ENCODE peak calls at places on chromosomes 5 and 9, in ten cellular contexts. One of them, this sample, is unnamed.

GRCh38 chr5:73417307-73418035 is 31.1 kb downstream of the FOXD1 start:
- DNase-seq in PC-3: no peak
- DNase-seq in A549: no peak
- DNase-seq in thyroid gland: no peak
- DNase-seq in CD4-positive, alpha-beta T cell: no peak
- DNase-seq in right cardiac atrium: no peak
- DNase-seq in AG04450: no peak
- DNase-seq in tibial artery: no peak
- DNase-seq in fibroblast of lung: peak
- DNase-seq in left lung: no peak
- DNase-seq in this sample: no peak

GRCh38 chr9:36392489-36392888 is 7.6 kb downstream of the RNF38 start:
- DNase-seq in PC-3: no peak
- DNase-seq in left lung: no peak
- DNase-seq in AG04450: no peak
- DNase-seq in right cardiac atrium: no peak
- DNase-seq in A549: no peak
- DNase-seq in fibroblast of lung: peak
- DNase-seq in CD4-positive, alpha-beta T cell: no peak
- DNase-seq in thyroid gland: no peak
- DNase-seq in tibial artery: no peak
- DNase-seq in this sample: no peak

GRCh38 chr5:138662599-138662998 is 87.4 kb upstream of the HSPA9 start:
- DNase-seq in A549: no peak
- DNase-seq in CD4-positive, alpha-beta T cell: peak
- DNase-seq in AG04450: no peak
- DNase-seq in right cardiac atrium: no peak
- DNase-seq in PC-3: no peak
- DNase-seq in tibial artery: no peak
- DNase-seq in thyroid gland: no peak
- DNase-seq in fibroblast of lung: no peak
- DNase-seq in left lung: peak
- DNase-seq in this sample: no peak

GRCh38 chr5:505946-506555 is 18.2 kb downstream of the SLC9A3 start:
- DNase-seq in left lung: peak
- DNase-seq in PC-3: no peak
- DNase-seq in AG04450: no peak
- DNase-seq in right cardiac atrium: peak
- DNase-seq in thyroid gland: no peak
- DNase-seq in tibial artery: no peak
- DNase-seq in fibroblast of lung: no peak
- DNase-seq in CD4-positive, alpha-beta T cell: no peak
- DNase-seq in A549: no peak
- DNase-seq in this sample: no peak

GRCh38 chr5:135245521-135246499 is 153.2 kb downstream of the MACROH2A1 start:
- DNase-seq in A549: peak
- DNase-seq in CD4-positive, alpha-beta T cell: no peak
- DNase-seq in fibroblast of lung: peak
- DNase-seq in AG04450: no peak
- DNase-seq in right cardiac atrium: no peak
- DNase-seq in tibial artery: peak
- DNase-seq in thyroid gland: no peak
- DNase-seq in left lung: no peak
- DNase-seq in PC-3: peak
- DNase-seq in this sample: peak

GRCh38 chr5:166624573-166624972 is 1666.9 kb upstream of the WWC1 start:
- DNase-seq in A549: no peak
- DNase-seq in tibial artery: no peak
- DNase-seq in PC-3: no peak
- DNase-seq in fibroblast of lung: no peak
- DNase-seq in right cardiac atrium: no peak
- DNase-seq in CD4-positive, alpha-beta T cell: no peak
- DNase-seq in thyroid gland: no peak
- DNase-seq in AG04450: no peak
- DNase-seq in left lung: no peak
- DNase-seq in this sample: no peak

GRCh38 chr9:93725382-93725781 is 149.0 kb downstream of the PHF2 start:
- DNase-seq in left lung: no peak
- DNase-seq in CD4-positive, alpha-beta T cell: no peak
- DNase-seq in A549: no peak
- DNase-seq in tibial artery: no peak
- DNase-seq in fibroblast of lung: no peak
- DNase-seq in thyroid gland: no peak
- DNase-seq in PC-3: no peak
- DNase-seq in AG04450: no peak
- DNase-seq in right cardiac atrium: no peak
- DNase-seq in this sample: no peak

GRCh38 chr5:35442916-35443639 is 174.6 kb upstream of the SPEF2 start:
- DNase-seq in right cardiac atrium: no peak
- DNase-seq in PC-3: no peak
- DNase-seq in CD4-positive, alpha-beta T cell: no peak
- DNase-seq in fibroblast of lung: no peak
- DNase-seq in AG04450: no peak
- DNase-seq in left lung: no peak
- DNase-seq in thyroid gland: no peak
- DNase-seq in A549: no peak
- DNase-seq in tibial artery: no peak
- DNase-seq in this sample: no peak

GRCh38 chr5:10676946-10677345 is 84.1 kb downstream of the DAP start:
- DNase-seq in AG04450: no peak
- DNase-seq in PC-3: no peak
- DNase-seq in A549: no peak
- DNase-seq in CD4-positive, alpha-beta T cell: no peak
- DNase-seq in thyroid gland: no peak
- DNase-seq in right cardiac atrium: no peak
- DNase-seq in left lung: no peak
- DNase-seq in tibial artery: no peak
- DNase-seq in fibroblast of lung: no peak
- DNase-seq in this sample: no peak

GRCh38 chr5:44987026-44987425 is 178.3 kb downstream of the MRPS30 start:
- DNase-seq in left lung: no peak
- DNase-seq in PC-3: no peak
- DNase-seq in CD4-positive, alpha-beta T cell: no peak
- DNase-seq in AG04450: no peak
- DNase-seq in right cardiac atrium: no peak
- DNase-seq in A549: no peak
- DNase-seq in thyroid gland: peak
- DNase-seq in tibial artery: no peak
- DNase-seq in fibroblast of lung: no peak
- DNase-seq in this sample: no peak

GRCh38 chr5:83375049-83375710 is 96.4 kb upstream of the VCAN start:
- DNase-seq in left lung: no peak
- DNase-seq in tibial artery: no peak
- DNase-seq in right cardiac atrium: no peak
- DNase-seq in thyroid gland: no peak
- DNase-seq in AG04450: no peak
- DNase-seq in fibroblast of lung: peak
- DNase-seq in A549: no peak
- DNase-seq in PC-3: no peak
- DNase-seq in CD4-positive, alpha-beta T cell: no peak
- DNase-seq in this sample: no peak

GRCh38 chr9:96556701-96557461 is 62.8 kb downstream of the CDC14B start:
- DNase-seq in fibroblast of lung: no peak
- DNase-seq in thyroid gland: no peak
- DNase-seq in left lung: peak
- DNase-seq in AG04450: no peak
- DNase-seq in A549: no peak
- DNase-seq in CD4-positive, alpha-beta T cell: no peak
- DNase-seq in PC-3: no peak
- DNase-seq in tibial artery: peak
- DNase-seq in right cardiac atrium: no peak
- DNase-seq in this sample: no peak

GRCh38 chr9:92671323-92671722 is 1.4 kb upstream of the IPPK start:
- DNase-seq in tibial artery: peak
- DNase-seq in A549: peak
- DNase-seq in thyroid gland: peak
- DNase-seq in fibroblast of lung: peak
- DNase-seq in CD4-positive, alpha-beta T cell: no peak
- DNase-seq in left lung: no peak
- DNase-seq in AG04450: peak
- DNase-seq in right cardiac atrium: peak
- DNase-seq in PC-3: peak
- DNase-seq in this sample: peak

GRCh38 chr5:34571380-34572041 is 84.6 kb upstream of the RAI14 start:
- DNase-seq in CD4-positive, alpha-beta T cell: no peak
- DNase-seq in right cardiac atrium: no peak
- DNase-seq in thyroid gland: no peak
- DNase-seq in left lung: no peak
- DNase-seq in AG04450: peak
- DNase-seq in tibial artery: no peak
- DNase-seq in fibroblast of lung: peak
- DNase-seq in A549: no peak
- DNase-seq in PC-3: no peak
- DNase-seq in this sample: no peak

GRCh38 chr9:110126457-110126856 is 81.5 kb downstream of the C9orf152 start:
- DNase-seq in right cardiac atrium: no peak
- DNase-seq in left lung: no peak
- DNase-seq in CD4-positive, alpha-beta T cell: no peak
- DNase-seq in thyroid gland: no peak
- DNase-seq in AG04450: no peak
- DNase-seq in tibial artery: no peak
- DNase-seq in PC-3: no peak
- DNase-seq in A549: no peak
- DNase-seq in fibroblast of lung: no peak
- DNase-seq in this sample: no peak

GRCh38 chr9:98330831-98331230 is 75.4 kb upstream of the TBC1D2 start:
- DNase-seq in left lung: no peak
- DNase-seq in AG04450: peak
- DNase-seq in right cardiac atrium: no peak
- DNase-seq in A549: no peak
- DNase-seq in PC-3: no peak
- DNase-seq in tibial artery: no peak
- DNase-seq in CD4-positive, alpha-beta T cell: no peak
- DNase-seq in thyroid gland: no peak
- DNase-seq in fibroblast of lung: peak
- DNase-seq in this sample: no peak

GRCh38 chr9:98328141-98328540 is 72.7 kb upstream of the TBC1D2 start:
- DNase-seq in right cardiac atrium: no peak
- DNase-seq in AG04450: no peak
- DNase-seq in left lung: no peak
- DNase-seq in fibroblast of lung: no peak
- DNase-seq in A549: no peak
- DNase-seq in PC-3: no peak
- DNase-seq in CD4-positive, alpha-beta T cell: no peak
- DNase-seq in tibial artery: no peak
- DNase-seq in thyroid gland: no peak
- DNase-seq in this sample: no peak

GRCh38 chr9:98328770-98329169 is 73.3 kb upstream of the TBC1D2 start:
- DNase-seq in PC-3: no peak
- DNase-seq in CD4-positive, alpha-beta T cell: no peak
- DNase-seq in left lung: no peak
- DNase-seq in A549: no peak
- DNase-seq in AG04450: no peak
- DNase-seq in tibial artery: no peak
- DNase-seq in thyroid gland: no peak
- DNase-seq in fibroblast of lung: no peak
- DNase-seq in right cardiac atrium: no peak
- DNase-seq in this sample: no peak

GRCh38 chr9:98329281-98329680 is 73.8 kb upstream of the TBC1D2 start:
- DNase-seq in tibial artery: no peak
- DNase-seq in right cardiac atrium: no peak
- DNase-seq in PC-3: peak
- DNase-seq in fibroblast of lung: no peak
- DNase-seq in AG04450: no peak
- DNase-seq in thyroid gland: no peak
- DNase-seq in A549: no peak
- DNase-seq in left lung: no peak
- DNase-seq in CD4-positive, alpha-beta T cell: no peak
- DNase-seq in this sample: no peak

GRCh38 chr9:98329904-98330303 is 74.5 kb upstream of the TBC1D2 start:
- DNase-seq in CD4-positive, alpha-beta T cell: no peak
- DNase-seq in PC-3: no peak
- DNase-seq in thyroid gland: no peak
- DNase-seq in A549: no peak
- DNase-seq in fibroblast of lung: no peak
- DNase-seq in AG04450: no peak
- DNase-seq in right cardiac atrium: no peak
- DNase-seq in tibial artery: no peak
- DNase-seq in left lung: no peak
- DNase-seq in this sample: no peak
- H3K27ac ChIP-seq in CD4-positive, alpha-beta T cell: no peak
- H3K27ac ChIP-seq in PC-3: no peak
- H3K27ac ChIP-seq in thyroid gland: no peak
- H3K27ac ChIP-seq in A549: no peak
- H3K27ac ChIP-seq in fibroblast of lung: no peak
- H3K27ac ChIP-seq in AG04450: no peak
- H3K27ac ChIP-seq in right cardiac atrium: no peak
- H3K27ac ChIP-seq in tibial artery: no peak
- H3K27ac ChIP-seq in left lung: no peak
- H3K27ac ChIP-seq in this sample: no peak

DNA sequence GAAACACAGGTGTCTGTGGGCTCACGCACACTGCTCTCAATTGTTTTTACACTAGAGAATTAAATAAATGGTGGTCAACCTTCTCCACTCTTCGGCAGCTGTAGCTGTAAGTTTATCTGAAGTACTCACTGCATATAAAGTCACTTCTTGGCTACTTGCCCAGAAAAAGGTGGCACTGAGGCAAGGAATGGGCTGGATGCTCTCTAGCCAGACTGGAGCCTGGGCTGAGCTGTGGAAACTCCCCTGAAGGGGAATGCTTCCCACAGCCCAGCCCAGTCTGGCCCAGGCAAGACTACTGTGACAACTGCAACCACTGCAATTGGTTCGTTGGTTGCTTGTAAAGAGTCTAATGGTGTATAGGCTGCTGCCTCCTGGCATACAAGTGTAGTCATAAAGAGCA is 4.5 kb downstream of the LEAP2 start:
- DNase-seq in A549: no peak
- DNase-seq in CD4-positive, alpha-beta T cell: no peak
- DNase-seq in AG04450: no peak
- DNase-seq in fibroblast of lung: peak
- DNase-seq in right cardiac atrium: peak
- DNase-seq in thyroid gland: peak
- DNase-seq in tibial artery: no peak
- DNase-seq in PC-3: peak
- DNase-seq in left lung: no peak
- DNase-seq in this sample: no peak
- H3K27ac ChIP-seq in A549: no peak
- H3K27ac ChIP-seq in CD4-positive, alpha-beta T cell: no peak
- H3K27ac ChIP-seq in AG04450: no peak
- H3K27ac ChIP-seq in fibroblast of lung: no peak
- H3K27ac ChIP-seq in right cardiac atrium: peak
- H3K27ac ChIP-seq in thyroid gland: no peak
- H3K27ac ChIP-seq in tibial artery: no peak
- H3K27ac ChIP-seq in PC-3: no peak
- H3K27ac ChIP-seq in left lung: no peak
- H3K27ac ChIP-seq in this sample: no peak

GRCh38 chr9:124290053-124290581 is 32.4 kb downstream of the NEK6 start:
- DNase-seq in tibial artery: no peak
- DNase-seq in PC-3: no peak
- DNase-seq in thyroid gland: no peak
- DNase-seq in AG04450: no peak
- DNase-seq in CD4-positive, alpha-beta T cell: no peak
- DNase-seq in fibroblast of lung: no peak
- DNase-seq in right cardiac atrium: no peak
- DNase-seq in left lung: no peak
- DNase-seq in A549: no peak
- DNase-seq in this sample: no peak
- H3K27ac ChIP-seq in tibial artery: peak
- H3K27ac ChIP-seq in PC-3: no peak
- H3K27ac ChIP-seq in thyroid gland: no peak
- H3K27ac ChIP-seq in AG04450: peak
- H3K27ac ChIP-seq in CD4-positive, alpha-beta T cell: no peak
- H3K27ac ChIP-seq in fibroblast of lung: no peak
- H3K27ac ChIP-seq in right cardiac atrium: no peak
- H3K27ac ChIP-seq in left lung: peak
- H3K27ac ChIP-seq in A549: no peak
- H3K27ac ChIP-seq in this sample: peak

GRCh38 chr5:126513302-126513701 is 81.7 kb downstream of the ALDH7A1 start:
- DNase-seq in AG04450: no peak
- DNase-seq in left lung: no peak
- DNase-seq in tibial artery: no peak
- DNase-seq in thyroid gland: no peak
- DNase-seq in CD4-positive, alpha-beta T cell: no peak
- DNase-seq in right cardiac atrium: no peak
- DNase-seq in PC-3: no peak
- DNase-seq in fibroblast of lung: no peak
- DNase-seq in A549: no peak
- DNase-seq in this sample: no peak
- H3K27ac ChIP-seq in AG04450: no peak
- H3K27ac ChIP-seq in left lung: no peak
- H3K27ac ChIP-seq in tibial artery: no peak
- H3K27ac ChIP-seq in thyroid gland: peak
- H3K27ac ChIP-seq in CD4-positive, alpha-beta T cell: no peak
- H3K27ac ChIP-seq in right cardiac atrium: peak
- H3K27ac ChIP-seq in PC-3: no peak
- H3K27ac ChIP-seq in fibroblast of lung: peak
- H3K27ac ChIP-seq in A549: no peak
- H3K27ac ChIP-seq in this sample: peak